ENCODE peak calls at places on chromosome 14, in four cellular contexts. T is DMS 273 treated with DMSO at 0.1 percent for 48 hours, Y is NCI-H1694 treated with DMSO at 0.1 percent for 48 hours, H is endothelial cell. F is an unnamed sample.

GRCh38 chr14:54737132-54737711 is 165.4 kb downstream of the GCH1 start:
- DNase-seq in Y (no peak), H (no peak), T (no peak), F (no peak)

GRCh38 chr14:99616832-99617488 is 13.0 kb upstream of the CCDC85C start:
- DNase-seq in T (no peak), H (no peak), Y (peak), F (no peak)

GRCh38 chr14:90280096-90280495 is 23.7 kb downstream of the PSMC1 start:
- DNase-seq in Y (no peak), T (no peak), H (no peak), F (no peak)

GRCh38 chr14:69045857-69046351 is 66.8 kb upstream of the ACTN1 start:
- DNase-seq in T (peak), Y (no peak), H (no peak), F (no peak)

GRCh38 chr14:94547151-94547680 is 14.0 kb upstream of the SERPINA4 start:
- DNase-seq in H (no peak), Y (no peak), T (no peak), F (no peak)

GRCh38 chr14:104544362-104544761 is 35.2 kb upstream of the C14orf180 start:
- DNase-seq in Y (no peak), H (no peak), T (no peak), F (no peak)

GRCh38 chr14:104804481-104805325 is 3.8 kb downstream of the ZBTB42 start:
- DNase-seq in Y (no peak), H (no peak), T (no peak), F (no peak)

GRCh38 chr14:36069535-36069900 is 107.0 kb downstream of the PTCSC3 start:
- DNase-seq in Y (peak), T (peak), H (peak), F (peak)

GRCh38 chr14:79043194-79043889 is 873.2 kb downstream of the NRXN3 start:
- DNase-seq in H (no peak), Y (no peak), T (no peak), F (no peak)

GRCh38 chr14:33529773-33530172 is 421.1 kb downstream of the EGLN3 start:
- DNase-seq in T (no peak), H (no peak), Y (peak), F (no peak)

GRCh38 chr14:75188520-75189267 is 12.3 kb upstream of the TMED10 start:
- DNase-seq in T (no peak), Y (no peak), H (no peak), F (no peak)

GRCh38 chr14:26791117-26791806 is 193.4 kb upstream of the NOVA1 start:
- DNase-seq in T (no peak), H (no peak), Y (no peak), F (no peak)

GRCh38 chr14:63174760-63175191 is 29.5 kb upstream of the RHOJ start:
- DNase-seq in T (peak), H (peak), Y (peak), F (no peak)

GRCh38 chr14:99758121-99758871 is 34.9 kb upstream of the EML1 start:
- DNase-seq in T (peak), H (no peak), Y (no peak), F (no peak)

GRCh38 chr14:91273885-91274273 is 29.4 kb upstream of the GPR68 start:
- DNase-seq in H (no peak), Y (no peak), T (no peak), F (no peak)

GRCh38 chr14:34682787-34683321 is 31.5 kb downstream of the CFL2 start:
- DNase-seq in Y (peak), T (peak), H (no peak), F (no peak)

GRCh38 chr14:94142247-94142646 is 12.8 kb upstream of the IFI27L2 start:
- DNase-seq in Y (no peak), T (no peak), H (no peak), F (no peak)

GRCh38 chr14:68211421-68211820 is 391.8 kb downstream of the RAD51B start:
- DNase-seq in Y (no peak), T (no peak), H (no peak), F (no peak)

GRCh38 chr14:31320216-31320615 is 100.1 kb downstream of the HEATR5A start:
- DNase-seq in Y (no peak), T (no peak), H (no peak), F (no peak)

GRCh38 chr14:33404054-33404453 is 465.4 kb downstream of the NPAS3 start:
- DNase-seq in Y (no peak), H (no peak), T (no peak), F (no peak)

GRCh38 chr14:83041224-83041623 is 1507.6 kb upstream of the SEL1L start:
- DNase-seq in Y (no peak), T (no peak), H (no peak), F (no peak)

GRCh38 chr14:21093769-21094681 is 4.4 kb downstream of the ZNF219 start:
- DNase-seq in H (no peak), Y (peak), T (peak), F (no peak)